ENCODE peak calls at places on chromosomes 2 and 18, in ten cellular contexts. O, K, W, V, R, A, U, L, M and Y are unnamed samples.

GRCh38 chr2:19993731-19994130 is 3.8 kb upstream of the WDR35 start:
- DNase-seq in A (no peak), L (no peak), R (no peak), W (no peak), O (no peak), M (no peak), V (no peak), K (no peak), U (no peak), Y (no peak)

GRCh38 chr2:112182581-112183034 is 44.4 kb downstream of the FBLN7 start:
- DNase-seq in M (no peak), R (no peak), V (peak), O (no peak), L (no peak), A (no peak), U (no peak), K (no peak), W (no peak), Y (no peak)

GRCh38 chr18:23528580-23529472 is 25.5 kb downstream of the RMC1 start:
- DNase-seq in V (no peak), L (peak), K (no peak), W (no peak), U (no peak), R (peak), A (no peak), O (peak), M (no peak), Y (no peak)

GRCh38 chr2:69576895-69577294 is 66.6 kb downstream of the AAK1 start:
- DNase-seq in V (no peak), W (no peak), A (no peak), L (no peak), K (no peak), R (no peak), M (no peak), U (no peak), O (no peak), Y (no peak)

GRCh38 chr18:75226956-75227316 is 16.3 kb downstream of the TSHZ1 start:
- DNase-seq in R (no peak), W (no peak), L (no peak), M (no peak), V (no peak), O (no peak), K (no peak), U (no peak), A (no peak), Y (no peak)

GRCh38 chr2:151760139-151760650 is 25.9 kb upstream of the NEB start:
- DNase-seq in O (no peak), W (no peak), R (no peak), L (no peak), V (no peak), K (no peak), M (no peak), U (no peak), A (no peak), Y (peak)

GRCh38 chr2:6806605-6807004 is 59.1 kb downstream of the CMPK2 start:
- DNase-seq in W (no peak), R (no peak), A (no peak), V (no peak), K (no peak), M (no peak), O (no peak), U (no peak), L (no peak), Y (no peak)

GRCh38 chr2:149094217-149095015 is 55.9 kb downstream of the LYPD6B start:
- DNase-seq in R (peak), V (no peak), U (no peak), M (no peak), O (peak), K (no peak), W (no peak), L (no peak), A (no peak), Y (peak)

GRCh38 chr2:168220971-168221819 is 26.2 kb downstream of the STK39 start:
- DNase-seq in K (no peak), M (peak), A (no peak), U (no peak), L (peak), W (no peak), V (no peak), O (peak), R (no peak), Y (peak)

GRCh38 chr2:122138561-122138960 is 383.1 kb downstream of the TSN start:
- DNase-seq in U (no peak), W (no peak), A (no peak), M (no peak), R (no peak), L (no peak), O (no peak), V (no peak), K (no peak), Y (no peak)

GRCh38 chr2:27762951-27763906 is 8.3 kb upstream of the MRPL33 start:
- DNase-seq in L (no peak), U (no peak), A (no peak), O (no peak), V (no peak), M (no peak), R (no peak), W (no peak), K (no peak), Y (no peak)

GRCh38 chr2:17962874-17963273 is 84.4 kb downstream of the KCNS3 start:
- DNase-seq in K (no peak), L (no peak), V (no peak), A (no peak), O (peak), M (peak), U (no peak), W (no peak), R (no peak), Y (peak)

GRCh38 chr2:160322320-160322719 is 122.2 kb upstream of the ITGB6 start:
- DNase-seq in U (no peak), A (no peak), V (no peak), K (no peak), L (no peak), W (no peak), R (no peak), O (no peak), M (no peak), Y (no peak)

GRCh38 chr2:161839931-161840330 is 215.7 kb downstream of the SLC4A10 start:
- DNase-seq in U (no peak), A (no peak), M (no peak), W (no peak), V (no peak), O (no peak), K (no peak), R (no peak), L (no peak), Y (no peak)

GRCh38 chr2:112615051-112615450 is 30.6 kb downstream of the CHCHD5 start:
- DNase-seq in K (no peak), O (no peak), A (no peak), M (no peak), U (no peak), L (no peak), V (no peak), W (no peak), R (no peak), Y (no peak)

GRCh38 chr18:10949655-10950054 is 199.7 kb downstream of the PIEZO2 start:
- DNase-seq in L (no peak), M (no peak), A (no peak), K (no peak), W (no peak), U (no peak), R (no peak), O (no peak), V (no peak), Y (no peak)

GRCh38 chr2:67954125-67954748 is 108.6 kb downstream of the C1D start:
- DNase-seq in K (no peak), V (no peak), M (no peak), R (no peak), W (no peak), L (no peak), U (no peak), O (peak), A (no peak), Y (no peak)

GRCh38 chr2:35973737-35974132 is 381.8 kb upstream of the CRIM1 start:
- DNase-seq in K (no peak), U (no peak), O (peak), M (peak), L (no peak), W (no peak), V (no peak), A (no peak), R (no peak), Y (peak)

GRCh38 chr2:62293490-62294212 is 97.7 kb downstream of the B3GNT2 start:
- DNase-seq in A (peak), R (no peak), M (peak), O (peak), W (no peak), K (no peak), L (peak), V (no peak), U (no peak), Y (peak)

GRCh38 chr2:49619804-49620203 is 465.5 kb upstream of the FSHR start:
- DNase-seq in R (no peak), M (no peak), K (no peak), V (no peak), O (no peak), U (no peak), L (peak), W (no peak), A (peak), Y (peak)

GRCh38 chr2:27307545-27308358 is 493 bp downstream of the UCN start:
- DNase-seq in R (no peak), L (no peak), O (no peak), W (no peak), A (peak), U (no peak), M (no peak), V (no peak), K (no peak), Y (no peak)

GRCh38 chr2:46954951-46955571 is 39.5 kb upstream of the MCFD2 start:
- DNase-seq in V (no peak), O (peak), R (peak), L (peak), M (peak), W (no peak), U (peak), K (no peak), A (no peak), Y (peak)

GRCh38 chr2:14427982-14428567 is 204.4 kb upstream of the LRATD1 start:
- DNase-seq in R (peak), K (no peak), M (no peak), A (no peak), L (no peak), W (no peak), U (no peak), V (no peak), O (peak), Y (no peak)

GRCh38 chr2:55862673-55863390 is 60.8 kb downstream of the EFEMP1 start:
- DNase-seq in W (no peak), R (peak), V (no peak), U (peak), A (no peak), L (peak), O (peak), M (peak), K (no peak), Y (peak)

GRCh38 chr2:56167616-56168015 is 16.2 kb upstream of the CCDC85A start:
- DNase-seq in R (no peak), W (no peak), A (no peak), O (no peak), L (no peak), V (no peak), K (no peak), M (no peak), U (no peak), Y (no peak)

GRCh38 chr2:105081006-105081701 is 43.3 kb downstream of the MRPS9 start:
- DNase-seq in W (no peak), R (no peak), K (no peak), M (no peak), O (no peak), A (peak), U (no peak), L (no peak), V (no peak), Y (no peak)

GRCh38 chr2:230230087-230230486 is 4.6 kb downstream of the SP140 start:
- DNase-seq in R (no peak), K (no peak), L (peak), O (peak), M (peak), U (no peak), A (no peak), V (no peak), W (no peak), Y (peak)

GRCh38 chr2:34102359-34102758 is 503.3 kb upstream of the FAM98A start:
- DNase-seq in K (no peak), V (no peak), O (peak), M (no peak), R (no peak), L (no peak), U (no peak), A (no peak), W (no peak), Y (peak)

GRCh38 chr18:23825978-23826405 is 136.7 kb downstream of the LAMA3 start:
- DNase-seq in O (peak), M (peak), A (no peak), R (peak), K (no peak), V (no peak), L (peak), W (no peak), U (no peak), Y (peak)

GRCh38 chr2:15031745-15032240 is 399.3 kb downstream of the LRATD1 start:
- DNase-seq in L (no peak), M (no peak), R (no peak), K (peak), O (no peak), U (no peak), A (no peak), W (peak), V (no peak), Y (no peak)

GRCh38 chr2:72824224-72824842 is 1.5 kb downstream of the EXOC6B start:
- DNase-seq in V (no peak), W (no peak), R (peak), K (no peak), O (peak), L (peak), A (no peak), U (no peak), M (peak), Y (peak)

GRCh38 chr2:109562421-109562820 is 51.3 kb downstream of the SEPTIN10 start:
- DNase-seq in V (no peak), U (no peak), R (no peak), W (no peak), O (peak), K (no peak), L (no peak), A (no peak), M (no peak), Y (peak)

GRCh38 chr2:219030177-219030940 is 11.0 kb downstream of the CFAP65 start:
- DNase-seq in V (no peak), R (no peak), A (no peak), W (no peak), M (no peak), U (no peak), L (no peak), K (no peak), O (no peak), Y (no peak)

GRCh38 chr18:23743733-23744333 is 54.6 kb downstream of the LAMA3 start:
- DNase-seq in M (no peak), K (no peak), V (no peak), W (no peak), U (no peak), R (no peak), A (no peak), L (no peak), O (no peak), Y (no peak)

GRCh38 chr2:60948926-60949579 is 67.7 kb downstream of the REL start:
- DNase-seq in A (no peak), U (no peak), L (no peak), W (no peak), K (no peak), O (peak), M (no peak), R (no peak), V (no peak), Y (no peak)